ENCODE peak calls at places on chromosomes 5 and 9, in eight cellular contexts. D is stomach, B is lower leg skin, Q is A549, G is GM12865, L is PC-9, X is ovary, N is cardiac muscle cell. O is an unnamed sample.

GRCh38 chr5:178308541-178309092 is 76.0 kb upstream of the PHYKPL start:
- DNase-seq in D (no peak), B (no peak), L (no peak), N (no peak), X (no peak), Q (no peak), G (no peak), O (no peak)

GRCh38 chr5:14959443-14960119 is 88.0 kb upstream of the ANKH start:
- DNase-seq in B (no peak), N (no peak), G (no peak), D (no peak), Q (peak), X (no peak), L (peak), O (no peak)

GRCh38 chr9:14433841-14434511 is 120.0 kb upstream of the NFIB start:
- DNase-seq in L (peak), Q (peak), B (no peak), N (peak), X (peak), D (no peak), G (peak), O (no peak)

GRCh38 chr9:76218868-76219462 is 175.3 kb downstream of the RFK start:
- DNase-seq in L (peak), B (no peak), Q (no peak), N (no peak), X (no peak), D (no peak), G (no peak), O (no peak)

GRCh38 chr9:120877276-120878034 is 467 bp upstream of the PHF19 start:
- DNase-seq in N (peak), G (peak), B (no peak), D (peak), Q (peak), X (peak), L (peak), O (no peak)

GRCh38 chr9:125100822-125101221 is 42.5 kb downstream of the SCAI start:
- DNase-seq in L (no peak), Q (no peak), B (no peak), G (no peak), N (no peak), X (no peak), D (no peak), O (no peak)

GRCh38 chr5:96597441-96598020 is 64.6 kb upstream of the CAST start:
- DNase-seq in N (peak), L (no peak), G (no peak), D (no peak), X (no peak), Q (no peak), B (no peak), O (no peak)

GRCh38 chr9:37337301-37337905 is 85.1 kb upstream of the GRHPR start:
- DNase-seq in Q (no peak), X (no peak), D (no peak), L (no peak), B (no peak), N (no peak), G (peak), O (no peak)

GRCh38 chr9:127980706-127981558 is at the start of gene EEIG1:
- DNase-seq in B (peak), L (peak), N (peak), D (peak), G (peak), Q (peak), X (peak), O (peak)

GRCh38 chr9:5884191-5884590 is 6.5 kb upstream of the MLANA start:
- DNase-seq in L (peak), Q (no peak), D (no peak), G (no peak), X (no peak), B (no peak), N (no peak), O (no peak)

GRCh38 chr9:127058645-127059021 is 63.8 kb downstream of the ANGPTL2 start:
- DNase-seq in L (no peak), B (no peak), Q (no peak), D (no peak), X (no peak), G (no peak), N (no peak), O (no peak)

GRCh38 chr5:94240616-94241287 is 377.7 kb downstream of the KIAA0825 start:
- DNase-seq in G (no peak), D (no peak), X (no peak), L (no peak), Q (no peak), B (peak), N (peak), O (no peak)

GRCh38 chr9:123422593-123422992 is 66.6 kb downstream of the CRB2 start:
- DNase-seq in B (no peak), X (no peak), G (no peak), N (no peak), L (no peak), Q (no peak), D (no peak), O (no peak)

GRCh38 chr9:27548055-27548741 is 18.6 kb upstream of the MOB3B start:
- DNase-seq in L (no peak), Q (peak), G (peak), B (no peak), X (no peak), D (no peak), N (peak), O (no peak)

GRCh38 chr5:6823996-6824395 is 110.8 kb downstream of the TENT4A start:
- DNase-seq in D (no peak), N (no peak), X (no peak), B (no peak), Q (no peak), G (no peak), L (no peak), O (no peak)

GRCh38 chr5:77360381-77360780 is 131.7 kb downstream of the WDR41 start:
- DNase-seq in N (no peak), G (no peak), X (no peak), B (no peak), L (no peak), D (no peak), Q (no peak), O (no peak)

GRCh38 chr9:6428940-6429889 is 16.2 kb downstream of the UHRF2 start:
- DNase-seq in D (no peak), X (no peak), G (peak), N (no peak), Q (no peak), L (no peak), B (no peak), O (no peak)

GRCh38 chr5:66354407-66354806 is 210.3 kb downstream of the SREK1 start:
- DNase-seq in X (no peak), Q (no peak), D (no peak), L (no peak), N (no peak), B (no peak), G (no peak), O (no peak)

GRCh38 chr5:150184006-150184405 is 5.9 kb upstream of the SLC6A7 start:
- DNase-seq in X (no peak), D (no peak), N (no peak), B (no peak), G (no peak), L (no peak), Q (no peak), O (no peak)

GRCh38 chr5:110790673-110791072 is 51.9 kb downstream of the SLC25A46 start:
- DNase-seq in D (no peak), L (no peak), Q (peak), N (peak), G (no peak), X (no peak), B (no peak), O (peak)

GRCh38 chr5:118598311-118598710 is 390.0 kb downstream of the DTWD2 start:
- DNase-seq in D (no peak), B (no peak), Q (no peak), G (no peak), N (no peak), X (no peak), L (no peak), O (no peak)

GRCh38 chr9:117919594-117919993 is 215.4 kb downstream of the TLR4 start:
- DNase-seq in L (no peak), B (no peak), X (no peak), D (no peak), N (no peak), G (no peak), Q (no peak), O (no peak)

GRCh38 chr5:132473019-132473531 is 17.5 kb downstream of the IRF1 start:
- DNase-seq in D (peak), X (no peak), L (no peak), B (no peak), N (no peak), Q (no peak), G (peak), O (no peak)

GRCh38 chr5:120239076-120239475 is 225.0 kb upstream of the PRR16 start:
- DNase-seq in N (no peak), X (no peak), G (no peak), Q (no peak), L (no peak), D (no peak), B (no peak), O (no peak)

GRCh38 chr5:177495243-177496060 is 2.0 kb downstream of the PDLIM7 start:
- DNase-seq in Q (peak), D (peak), B (no peak), X (peak), L (peak), G (peak), N (peak), O (peak)

GRCh38 chr9:79083621-79084020 is 488.1 kb upstream of the TLE4 start:
- DNase-seq in N (no peak), B (no peak), X (no peak), Q (no peak), G (no peak), L (no peak), D (no peak), O (no peak)

DNA sequence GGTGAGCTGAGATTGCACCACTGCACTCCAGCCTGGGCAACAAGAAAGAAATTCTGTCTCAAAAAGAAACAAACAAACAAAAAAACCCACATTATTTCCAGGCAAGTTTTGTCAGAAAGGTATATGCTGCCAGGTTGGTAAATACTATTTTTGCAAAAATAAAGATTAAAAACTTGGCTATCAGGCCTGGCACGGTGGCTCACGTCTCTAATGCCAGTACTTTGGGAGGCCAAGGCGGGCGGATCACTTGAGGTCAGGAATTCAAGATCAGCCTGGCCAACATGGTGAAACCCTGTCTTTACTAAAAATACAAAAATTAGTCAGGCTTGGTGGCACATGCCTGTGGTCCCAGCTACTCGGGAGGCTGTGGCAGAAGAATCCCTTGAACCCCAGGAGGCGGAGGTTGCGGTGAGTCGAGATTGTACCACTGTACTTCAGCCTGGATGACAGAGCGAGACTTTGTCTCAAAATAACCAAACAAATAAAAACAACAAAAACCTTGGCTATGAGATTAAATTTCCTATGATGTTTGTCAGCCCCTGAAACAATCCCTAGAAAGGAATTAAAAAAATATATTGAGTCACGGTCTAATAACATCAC is 22.7 kb downstream of the AGXT2 start:
- DNase-seq in N (no peak), Q (no peak), D (no peak), B (no peak), G (no peak), X (no peak), L (no peak), O (no peak)
- TF ChIP-seq CTCF in N (no peak), Q (no peak), D (no peak), B (no peak), G (no peak), X (no peak), L (no peak), O (no peak)

DNA sequence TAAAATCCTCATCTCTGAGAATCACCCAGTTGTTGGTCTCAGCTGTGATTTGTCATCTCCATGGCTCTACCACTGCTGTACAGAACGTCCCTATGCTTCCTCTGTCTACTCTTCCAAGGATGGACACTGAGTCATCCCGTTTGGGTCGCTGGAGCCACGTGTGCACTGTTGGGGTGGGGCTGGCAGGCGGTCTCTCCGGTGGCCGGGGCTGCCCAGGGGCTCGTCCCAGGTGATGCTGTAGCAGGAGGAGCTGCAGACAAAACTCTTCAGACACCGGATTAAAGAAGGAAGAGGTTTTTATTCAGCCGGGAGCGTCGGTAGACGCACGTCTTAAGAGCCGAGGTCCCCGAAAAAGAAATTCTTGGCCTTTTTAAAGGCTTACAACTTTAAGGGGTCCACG is 17.0 kb downstream of the LCN9 start:
- DNase-seq in B (no peak), L (no peak), X (no peak), Q (no peak), D (no peak), G (no peak), N (no peak), O (no peak)
- TF ChIP-seq CTCF in B (no peak), L (no peak), X (no peak), Q (no peak), D (no peak), G (no peak), N (no peak), O (no peak)

GRCh38 chr5:102554092-102554491 is 55.3 kb upstream of the SLCO6A1 start:
- DNase-seq in Q (no peak), D (no peak), X (no peak), N (no peak), B (no peak), G (no peak), L (no peak), O (no peak)

DNA sequence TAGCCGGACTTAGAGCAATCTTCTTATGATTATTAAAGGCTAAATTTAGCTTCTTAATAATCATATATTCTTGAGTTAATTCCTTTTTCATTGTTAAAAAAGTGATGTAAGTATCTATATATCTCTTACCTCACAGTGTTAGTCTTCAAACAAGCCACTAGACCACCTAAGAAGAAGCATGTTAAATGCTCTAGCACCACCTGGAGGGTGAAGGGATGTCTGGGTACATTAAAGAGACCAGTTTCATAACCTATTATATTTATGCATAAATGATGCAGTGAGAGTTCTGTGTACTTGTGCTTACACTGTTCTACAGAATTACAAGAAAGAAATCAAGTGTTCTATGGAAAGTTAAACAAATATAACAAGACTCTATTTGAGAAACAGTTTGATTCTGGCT is 55.9 kb upstream of the SLCO6A1 start:
- DNase-seq in Q (no peak), G (peak), L (no peak), X (no peak), N (peak), B (no peak), D (no peak), O (no peak)
- TF ChIP-seq CTCF in Q (no peak), G (peak), L (peak), X (no peak), N (peak), B (no peak), D (no peak), O (no peak)

GRCh38 chr9:130938184-130938651 is 829 bp downstream of the FIBCD1 start:
- DNase-seq in G (no peak), D (no peak), Q (no peak), L (no peak), X (no peak), B (no peak), N (no peak), O (no peak)

GRCh38 chr9:130940023-130940549 is 1.0 kb upstream of the FIBCD1 start:
- DNase-seq in G (no peak), D (no peak), X (no peak), L (peak), B (no peak), N (no peak), Q (no peak), O (no peak)

GRCh38 chr9:130939405-130939941 is 426 bp upstream of the FIBCD1 start:
- DNase-seq in X (no peak), D (no peak), B (no peak), Q (no peak), N (no peak), L (peak), G (no peak), O (no peak)

GRCh38 chr9:130937146-130938076 is 1.6 kb downstream of the FIBCD1 start:
- DNase-seq in G (no peak), Q (no peak), L (no peak), B (no peak), X (no peak), D (no peak), N (no peak), O (no peak)

GRCh38 chr9:130938652-130939404 is at the start of gene FIBCD1:
- DNase-seq in X (no peak), B (no peak), D (no peak), N (peak), L (peak), G (peak), Q (peak), O (no peak)
- TF ChIP-seq CTCF in X (no peak), B (no peak), D (no peak), N (peak), L (peak), G (peak), Q (peak), O (peak)

GRCh38 chr5:58459860-58460726 is at the start of gene PLK2:
- DNase-seq in Q (peak), G (peak), X (peak), L (peak), D (peak), N (peak), B (peak), O (peak)
- TF ChIP-seq CTCF in Q (no peak), G (peak), X (peak), L (no peak), D (no peak), N (peak), B (no peak), O (peak)

GRCh38 chr9:98045234-98046160 is 11.0 kb upstream of the NANS start:
- DNase-seq in D (no peak), X (no peak), N (no peak), Q (peak), G (peak), B (no peak), L (no peak), O (no peak)
- TF ChIP-seq CTCF in D (no peak), X (no peak), N (no peak), Q (no peak), G (no peak), B (no peak), L (peak), O (no peak)

GRCh38 chr5:103119765-103120606 is at the start of the genes GIN1 and PPIP5K2:
- DNase-seq in B (peak), D (peak), Q (peak), N (peak), G (peak), X (peak), L (peak), O (peak)
- TF ChIP-seq CTCF in B (no peak), D (no peak), Q (no peak), N (no peak), G (no peak), X (no peak), L (no peak), O (no peak)

DNA sequence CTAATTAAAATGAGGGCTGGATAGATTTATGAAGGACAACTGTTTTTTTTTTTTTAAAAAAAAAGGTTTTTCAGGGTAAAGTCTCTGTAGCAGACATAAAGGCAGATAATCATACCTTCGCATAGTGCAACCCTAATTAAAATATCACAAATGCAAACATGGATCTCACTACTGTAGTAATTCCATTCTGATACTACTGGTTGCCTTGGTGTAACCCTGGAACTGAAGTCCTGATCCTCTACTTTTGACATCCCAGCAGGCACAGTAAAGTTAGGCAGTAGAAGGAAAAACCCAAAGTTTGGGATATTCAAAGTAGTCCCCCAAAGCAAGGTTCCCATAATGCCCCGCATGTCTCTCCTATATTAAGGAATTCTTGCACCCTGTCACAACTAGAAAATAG is 19.6 kb downstream of the RFX3 start:
- DNase-seq in N (no peak), G (no peak), Q (no peak), D (no peak), X (no peak), L (no peak), B (no peak), O (no peak)
- TF ChIP-seq CTCF in N (no peak), G (no peak), Q (no peak), D (no peak), X (no peak), L (no peak), B (no peak), O (no peak)